ENCODE peak calls at places on chromosomes 1 and 21, in six cellular contexts. N, S, C, T, E and V are unnamed samples.

GRCh38 chr1:2001773-2002411 is 1.7 kb downstream of the CFAP74 start:
- DNase-seq in N (no peak), S (no peak), C (peak), T (no peak), E (peak), V (no peak)

GRCh38 chr1:160209656-160210046 is 4.5 kb downstream of the PEA15 start:
- DNase-seq in N (peak), S (no peak), C (peak), T (no peak), E (no peak), V (no peak)

GRCh38 chr1:153649867-153650235 is 8.7 kb upstream of the SNAPIN start:
- DNase-seq in N (no peak), S (no peak), C (no peak), T (no peak), E (no peak), V (no peak)

GRCh38 chr1:56845343-56845742 is 9.3 kb upstream of the C8A start:
- DNase-seq in N (no peak), S (no peak), C (no peak), T (no peak), E (no peak), V (no peak)

GRCh38 chr1:84653130-84653680 is 37.1 kb downstream of the SSX2IP start:
- DNase-seq in N (no peak), S (peak), C (peak), T (no peak), E (peak), V (no peak)

GRCh38 chr1:47992720-47993119 is 4.5 kb downstream of the TRABD2B start:
- DNase-seq in N (no peak), S (no peak), C (peak), T (no peak), E (no peak), V (peak)

GRCh38 chr1:41955461-41956159 is 36.9 kb upstream of the HIVEP3 start:
- DNase-seq in N (peak), S (peak), C (peak), T (peak), E (peak), V (no peak)

GRCh38 chr1:201325678-201326060 is 42.4 kb downstream of the PKP1 start:
- DNase-seq in N (no peak), S (no peak), C (no peak), T (no peak), E (no peak), V (no peak)

GRCh38 chr1:108072294-108072693 is 107.3 kb upstream of the VAV3 start:
- DNase-seq in N (no peak), S (no peak), C (no peak), T (no peak), E (no peak), V (no peak)
- H3K4me2 ChIP-seq in N (no peak), S (no peak), C (no peak), T (no peak), E (no peak), V (no peak)

DNA sequence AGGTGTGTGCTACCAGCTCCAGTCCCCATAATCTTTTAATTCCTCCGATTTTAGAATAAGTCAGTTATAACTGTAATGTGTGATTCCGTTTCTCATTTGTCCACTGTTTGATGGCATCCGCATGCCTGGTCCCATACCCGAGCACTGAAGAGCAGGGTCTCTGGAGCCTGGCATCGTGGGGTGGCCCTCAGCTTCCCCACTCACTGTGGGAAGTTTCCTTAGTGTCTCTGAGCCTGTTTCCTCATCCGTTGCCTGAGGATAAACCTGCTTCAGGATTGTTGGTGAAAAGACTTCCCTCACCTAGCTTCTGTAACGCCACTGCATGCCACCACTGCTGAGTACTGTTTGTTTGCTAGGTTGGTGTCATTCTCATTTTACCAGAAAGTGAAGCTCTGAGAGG is 19.5 kb downstream of the PARK7 start:
- DNase-seq in N (no peak), S (no peak), C (no peak), T (no peak), E (no peak), V (no peak)
- H3K27ac ChIP-seq in N (no peak), S (no peak), C (no peak), T (no peak), E (no peak), V (no peak)

DNA sequence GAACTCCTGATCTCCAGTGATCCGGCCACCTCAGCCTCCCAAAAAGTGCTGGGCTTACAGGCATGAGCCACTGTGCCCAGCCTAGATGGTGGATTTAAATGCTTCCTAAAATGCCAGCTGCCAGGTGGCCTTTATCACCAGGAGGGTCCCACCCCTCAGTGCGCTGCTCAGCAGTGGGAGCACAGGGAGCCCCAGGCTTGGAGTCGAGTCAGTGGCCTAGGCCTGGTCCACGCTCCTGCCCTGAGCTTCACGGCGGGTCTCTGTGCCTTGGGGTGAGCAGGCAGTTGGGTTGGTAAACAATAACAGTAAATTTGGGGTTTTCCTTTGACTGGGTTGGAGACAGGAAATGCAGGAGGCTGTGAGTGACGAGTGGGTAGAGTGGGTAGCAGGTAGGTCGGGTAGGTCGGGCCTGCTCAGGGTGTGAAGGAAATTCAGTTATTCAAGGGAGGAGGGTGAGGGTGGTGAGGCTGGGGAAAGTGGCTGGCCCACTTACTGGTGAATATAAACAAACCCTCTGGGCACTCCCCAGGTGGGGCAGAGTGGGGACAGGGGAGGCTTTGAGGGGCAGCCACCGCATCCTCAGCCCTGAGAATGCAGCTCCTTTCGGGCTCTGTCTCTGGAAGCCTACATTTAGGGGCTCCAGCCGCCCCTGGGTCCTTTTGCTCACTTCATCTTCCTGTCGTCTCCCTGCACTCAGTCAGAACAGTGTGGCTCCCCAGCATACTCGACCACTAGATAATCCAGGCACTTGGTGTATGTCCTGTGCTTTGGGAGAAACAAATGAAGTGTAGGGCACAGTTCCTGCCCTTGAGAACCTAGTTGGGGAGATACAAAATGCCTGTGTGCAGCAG is 33.5 kb upstream of the IL19 start:
- DNase-seq in N (no peak), S (no peak), C (no peak), T (no peak), E (no peak), V (no peak)
- H2BK5ac ChIP-seq in N (no peak), S (no peak), C (no peak), T (no peak), E (no peak), V (no peak)

GRCh38 chr1:21914880-21915640 is 22.1 kb downstream of the HSPG2 start:
- DNase-seq in N (no peak), S (no peak), C (no peak), T (peak), E (no peak), V (no peak)

GRCh38 chr1:21921100-21921875 is 15.8 kb downstream of the HSPG2 start:
- DNase-seq in N (no peak), S (no peak), C (no peak), T (no peak), E (no peak), V (no peak)

GRCh38 chr1:21916447-21917240 is 20.5 kb downstream of the HSPG2 start:
- DNase-seq in N (no peak), S (no peak), C (no peak), T (no peak), E (no peak), V (no peak)

GRCh38 chr1:21922103-21923014 is 14.8 kb downstream of the HSPG2 start:
- DNase-seq in N (no peak), S (no peak), C (peak), T (no peak), E (no peak), V (peak)

DNA sequence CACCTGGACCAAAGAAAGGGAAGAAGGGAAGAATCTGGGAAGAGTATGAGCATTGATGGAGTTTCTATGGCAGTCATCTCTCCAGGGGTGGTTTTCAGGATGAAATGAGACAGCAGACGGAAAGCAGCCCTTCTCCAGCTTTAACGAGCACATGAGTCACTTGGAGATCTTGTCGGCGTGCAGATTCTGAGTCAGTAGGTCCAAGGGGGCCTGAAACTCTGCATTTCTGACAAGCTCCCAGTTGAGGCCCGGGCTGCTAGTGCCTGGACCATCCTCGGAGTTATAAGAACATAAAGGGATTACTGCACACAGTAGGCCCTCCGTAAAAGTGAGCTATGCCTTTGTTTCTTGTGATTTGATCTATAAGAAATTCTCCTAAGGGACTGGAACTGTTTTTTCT is 17.6 kb downstream of the HSPG2 start:
- DNase-seq in N (no peak), S (peak), C (no peak), T (peak), E (peak), V (no peak)
- H3K4me2 ChIP-seq in N (no peak), S (no peak), C (no peak), T (no peak), E (peak), V (no peak)

GRCh38 chr1:242828199-242828598 is 303.7 kb upstream of the PLD5 start:
- DNase-seq in N (no peak), S (no peak), C (no peak), T (no peak), E (no peak), V (no peak)

GRCh38 chr1:242824435-242824834 is 299.9 kb upstream of the PLD5 start:
- DNase-seq in N (no peak), S (no peak), C (peak), T (no peak), E (peak), V (no peak)

GRCh38 chr1:242828828-242829227 is 304.3 kb upstream of the PLD5 start:
- DNase-seq in N (peak), S (no peak), C (no peak), T (no peak), E (no peak), V (peak)

GRCh38 chr1:242826706-242827336 is 302.3 kb upstream of the PLD5 start:
- DNase-seq in N (no peak), S (no peak), C (no peak), T (no peak), E (no peak), V (no peak)

GRCh38 chr1:242827538-242827937 is 303.0 kb upstream of the PLD5 start:
- DNase-seq in N (no peak), S (no peak), C (no peak), T (no peak), E (peak), V (no peak)
- H3K27ac ChIP-seq in N (no peak), S (no peak), C (no peak), T (no peak), E (no peak), V (no peak)

GRCh38 chr1:25748531-25749205 is 51.3 kb upstream of the SELENON start:
- DNase-seq in N (no peak), S (no peak), C (no peak), T (no peak), E (peak), V (no peak)
- H2BK5ac ChIP-seq in N (peak), S (no peak), C (no peak), T (no peak), E (no peak), V (no peak)

GRCh38 chr1:156433032-156433431 is 64.0 kb downstream of the RHBG start:
- DNase-seq in N (no peak), S (no peak), C (no peak), T (no peak), E (no peak), V (no peak)
- H3K4me2 ChIP-seq in N (no peak), S (no peak), C (no peak), T (no peak), E (no peak), V (peak)

GRCh38 chr1:58813361-58813760 is 29.5 kb upstream of the JUN start:
- DNase-seq in N (no peak), S (peak), C (no peak), T (peak), E (peak), V (no peak)

GRCh38 chr1:58812926-58813325 is 29.1 kb upstream of the JUN start:
- DNase-seq in N (no peak), S (no peak), C (no peak), T (no peak), E (no peak), V (no peak)

GRCh38 chr1:58812468-58812867 is 28.6 kb upstream of the JUN start:
- DNase-seq in N (no peak), S (no peak), C (no peak), T (peak), E (no peak), V (no peak)

GRCh38 chr1:58809327-58810040 is 25.6 kb upstream of the JUN start:
- DNase-seq in N (no peak), S (peak), C (no peak), T (peak), E (peak), V (no peak)

GRCh38 chr1:58811303-58811702 is 27.5 kb upstream of the JUN start:
- DNase-seq in N (no peak), S (no peak), C (no peak), T (no peak), E (no peak), V (no peak)
- H3K27ac ChIP-seq in N (no peak), S (no peak), C (no peak), T (no peak), E (no peak), V (no peak)

GRCh38 chr21:42980959-42981523 is 6.7 kb downstream of the PKNOX1 start:
- DNase-seq in N (no peak), S (no peak), C (no peak), T (no peak), E (no peak), V (no peak)
- H2BK5ac ChIP-seq in N (no peak), S (no peak), C (peak), T (no peak), E (no peak), V (no peak)